ENCODE peak calls at places on chromosome 4, in five cellular contexts. C, P, K, A and B are unnamed samples.

GRCh38 chr4:138327334-138327733 is 85.2 kb upstream of the SLC7A11 start:
- DNase-seq in C (no peak), P (no peak), K (no peak), A (no peak), B (no peak)

GRCh38 chr4:162497564-162498167 is 333.9 kb upstream of the FSTL5 start:
- DNase-seq in C (peak; percentile 44), P (peak; percentile 66), K (peak; percentile 7), A (no peak), B (peak; percentile 75)

GRCh38 chr4:112296949-112297483 is at the start of gene ALPK1:
- DNase-seq in C (peak; percentile 88), P (peak; percentile 95), K (peak; percentile 81), A (no peak), B (peak; percentile 88)

GRCh38 chr4:165384608-165385007 is 5.8 kb downstream of the CPE start:
- DNase-seq in C (peak; percentile 0), P (peak; percentile 38), K (no peak), A (no peak), B (no peak)

GRCh38 chr4:15147709-15148651 is 145.7 kb downstream of the CPEB2 start:
- DNase-seq in C (no peak), P (no peak), K (no peak), A (no peak), B (no peak)

GRCh38 chr4:118765399-118765798 is 70.5 kb downstream of the SEC24D start:
- DNase-seq in C (peak; percentile 71), P (peak; percentile 96), K (peak; percentile 99), A (no peak), B (no peak)

GRCh38 chr4:138090145-138090917 is 151.8 kb downstream of the SLC7A11 start:
- DNase-seq in C (peak; percentile 80), P (peak; percentile 89), K (peak; percentile 44), A (no peak), B (peak; percentile 93)

GRCh38 chr4:6410078-6410477 is 62.3 kb downstream of the PPP2R2C start:
- DNase-seq in C (no peak), P (no peak), K (no peak), A (peak; percentile 36), B (no peak)

GRCh38 chr4:157151711-157152110 is 68.8 kb upstream of the GRIA2 start:
- DNase-seq in C (no peak), P (peak; percentile 39), K (peak; percentile 35), A (no peak), B (no peak)

GRCh38 chr4:61995717-61996337 is 795.7 kb downstream of the ADGRL3 start:
- DNase-seq in C (no peak), P (no peak), K (no peak), A (no peak), B (no peak)

GRCh38 chr4:94305468-94306225 is 37.0 kb downstream of the HPGDS start:
- DNase-seq in C (no peak), P (peak; percentile 36), K (no peak), A (no peak), B (peak; percentile 34)

GRCh38 chr4:81921757-81922159 is 450.1 kb upstream of the RASGEF1B start:
- DNase-seq in C (no peak), P (no peak), K (no peak), A (no peak), B (no peak)

GRCh38 chr4:185256444-185256843 is 47.0 kb downstream of the SNX25 start:
- DNase-seq in C (peak; percentile 49), P (peak; percentile 91), K (no peak), A (no peak), B (no peak)

GRCh38 chr4:173014113-173014558 is 154.5 kb upstream of the GALNT7 start:
- DNase-seq in C (peak; percentile 66), P (peak; percentile 85), K (no peak), A (no peak), B (no peak)

GRCh38 chr4:48388504-48389154 is 47.3 kb downstream of the SLAIN2 start:
- DNase-seq in C (no peak), P (peak; percentile 67), K (no peak), A (no peak), B (no peak)

GRCh38 chr4:148261861-148262260 is 180.4 kb downstream of the NR3C2 start:
- DNase-seq in C (peak; percentile 70), P (no peak), K (no peak), A (no peak), B (no peak)

GRCh38 chr4:139606600-139607301 is 50.7 kb upstream of the SETD7 start:
- DNase-seq in C (peak; percentile 35), P (peak; percentile 84), K (no peak), A (no peak), B (no peak)

GRCh38 chr4:119105605-119106004 is 30.0 kb upstream of the MYOZ2 start:
- DNase-seq in C (no peak), P (peak; percentile 52), K (no peak), A (no peak), B (no peak)

GRCh38 chr4:164876680-164877324 is at the start of gene APELA:
- DNase-seq in C (no peak), P (no peak), K (no peak), A (no peak), B (no peak)

GRCh38 chr4:677431-678293 is 3.3 kb downstream of the MYL5 start:
- DNase-seq in C (no peak), P (no peak), K (no peak), A (peak; percentile 56), B (peak; percentile 84)

GRCh38 chr4:141802324-141802723 is 165.9 kb downstream of the IL15 start:
- DNase-seq in C (peak; percentile 64), P (peak; percentile 55), K (peak; percentile 86), A (no peak), B (peak; percentile 61)